ENCODE peak calls at places on chromosomes 13 and 19, in six cellular contexts. Z is GM12864, A is MCF 10A, B is psoas muscle, N is A549, F is breast epithelium. M is an unnamed sample.

GRCh38 chr13:45584816-45585215 is 30.7 kb downstream of the ERICH6B start:
- DNase-seq in Z (no peak), A (peak), N (no peak), F (no peak), B (no peak), M (no peak)

GRCh38 chr13:21338156-21338555 is 120.9 kb downstream of the ZDHHC20 start:
- DNase-seq in B (no peak), F (no peak), A (no peak), N (no peak), Z (no peak), M (no peak)

GRCh38 chr19:10554760-10555612 is 10.8 kb downstream of the KRI1 start:
- DNase-seq in Z (no peak), N (no peak), A (no peak), F (no peak), B (peak), M (no peak)

GRCh38 chr13:113059891-113060290 is 45.7 kb upstream of the F7 start:
- DNase-seq in B (peak), A (no peak), Z (no peak), N (no peak), F (no peak), M (no peak)

GRCh38 chr19:54373781-54374266 is 9.1 kb upstream of the LAIR1 start:
- DNase-seq in B (no peak), F (no peak), Z (no peak), A (peak), N (no peak), M (no peak)

GRCh38 chr13:111946214-111946613 is 120.7 kb upstream of the SOX1 start:
- DNase-seq in B (no peak), Z (no peak), N (no peak), F (no peak), A (no peak), M (no peak)

GRCh38 chr19:56942749-56943148 is 102.2 kb upstream of the PEG3 start:
- DNase-seq in A (no peak), Z (no peak), F (peak), N (no peak), B (peak), M (no peak)

GRCh38 chr19:48169585-48169973 is 565 bp downstream of the LIG1 start:
- DNase-seq in N (peak), F (peak), B (peak), Z (no peak), A (peak), M (peak)

GRCh38 chr19:38434549-38435051 is 1.1 kb downstream of the RYR1 start:
- DNase-seq in A (no peak), Z (no peak), F (no peak), N (no peak), B (peak), M (no peak)

GRCh38 chr19:19278315-19278714 is 5.2 kb upstream of the TM6SF2 start:
- DNase-seq in B (no peak), Z (no peak), F (no peak), N (no peak), A (no peak), M (no peak)

GRCh38 chr19:38559428-38560401 is 58.0 kb downstream of the MAP4K1 start:
- DNase-seq in N (no peak), Z (peak), F (no peak), B (peak), A (peak), M (no peak)

GRCh38 chr19:35879770-35880317 is 11.5 kb downstream of the APLP1 start:
- DNase-seq in N (peak), B (peak), Z (peak), A (peak), F (peak), M (peak)

GRCh38 chr19:29749450-29749849 is 34.4 kb upstream of the C19orf12 start:
- DNase-seq in Z (no peak), B (no peak), N (no peak), F (no peak), A (no peak), M (no peak)

GRCh38 chr13:100634686-100635085 is 39.9 kb downstream of the TMTC4 start:
- DNase-seq in F (no peak), Z (no peak), B (no peak), A (no peak), N (no peak), M (no peak)

GRCh38 chr19:3042545-3043267 is 13.6 kb upstream of the TLE2 start:
- DNase-seq in Z (no peak), N (no peak), B (no peak), A (no peak), F (no peak), M (no peak)

GRCh38 chr13:113863511-113864302 is at the start of gene GAS6:
- DNase-seq in Z (no peak), N (peak), F (peak), A (peak), B (peak), M (peak)

GRCh38 chr13:112072531-112073244 is 5.7 kb downstream of the SOX1 start:
- DNase-seq in B (no peak), F (no peak), N (no peak), Z (no peak), A (no peak), M (no peak)

GRCh38 chr19:4512070-4512469 is 6.2 kb downstream of the PLIN4 start:
- DNase-seq in B (peak), N (no peak), Z (no peak), F (no peak), A (no peak), M (no peak)

GRCh38 chr13:39148513-39148961 is 110.3 kb downstream of the NHLRC3 start:
- DNase-seq in F (no peak), B (no peak), Z (no peak), N (no peak), A (peak), M (no peak)

GRCh38 chr13:111145506-111145905 is 30.4 kb downstream of the ARHGEF7 start:
- DNase-seq in Z (no peak), A (no peak), B (no peak), N (no peak), F (no peak), M (no peak)

GRCh38 chr19:42116308-42117075 is 15.8 kb downstream of the POU2F2 start:
- DNase-seq in N (no peak), A (no peak), F (no peak), Z (no peak), B (peak), M (no peak)

GRCh38 chr13:111906816-111907215 is 160.1 kb upstream of the SOX1 start:
- DNase-seq in F (no peak), Z (no peak), N (no peak), A (no peak), B (no peak), M (no peak)

GRCh38 chr19:46785054-46785979 is 3.1 kb downstream of the SLC1A5 start:
- DNase-seq in F (no peak), B (no peak), Z (no peak), A (peak), N (no peak), M (no peak)

GRCh38 chr13:41458939-41459753 is 1.8 kb downstream of the RGCC start:
- DNase-seq in B (no peak), A (peak), Z (no peak), F (no peak), N (peak), M (no peak)

GRCh38 chr13:77124423-77124822 is 97.5 kb upstream of the FBXL3 start:
- DNase-seq in N (no peak), A (no peak), B (no peak), F (no peak), Z (no peak), M (no peak)

GRCh38 chr13:23160241-23161175 is 20.3 kb upstream of the SGCG start:
- DNase-seq in F (no peak), B (no peak), N (no peak), Z (no peak), A (no peak), M (no peak)

GRCh38 chr19:10420444-10421239 is at the start of gene PDE4A:
- DNase-seq in Z (no peak), A (peak), F (no peak), B (peak), N (peak), M (no peak)

GRCh38 chr19:35655600-35655999 is 7.5 kb downstream of the COX6B1 start:
- DNase-seq in B (no peak), F (no peak), A (no peak), Z (no peak), N (no peak), M (no peak)

GRCh38 chr13:39895254-39895653 is 239.8 kb downstream of the COG6 start:
- DNase-seq in B (no peak), Z (no peak), F (no peak), A (no peak), N (no peak), M (no peak)

GRCh38 chr13:99941911-99942310 is 29.7 kb downstream of the ZIC5 start:
- DNase-seq in Z (no peak), F (no peak), B (no peak), N (no peak), A (no peak), M (no peak)

GRCh38 chr13:45542391-45542790 is 73.1 kb downstream of the ERICH6B start:
- DNase-seq in N (no peak), B (no peak), F (no peak), Z (no peak), A (no peak), M (no peak)

GRCh38 chr13:41231786-41232185 is 31.6 kb downstream of the MTRF1 start:
- DNase-seq in F (no peak), B (no peak), A (peak), Z (no peak), N (no peak), M (no peak)

GRCh38 chr13:111202149-111202548 is 87.0 kb downstream of the ARHGEF7 start:
- DNase-seq in N (no peak), F (no peak), A (no peak), B (no peak), Z (no peak), M (no peak)

GRCh38 chr13:28532226-28533048 is 37.5 kb upstream of the FLT1 start:
- DNase-seq in N (no peak), B (peak), Z (no peak), F (no peak), A (no peak), M (no peak)

GRCh38 chr13:95301947-95302386 is 716 bp upstream of the ABCC4 start:
- DNase-seq in N (no peak), F (no peak), B (no peak), A (no peak), Z (no peak), M (no peak)

GRCh38 chr13:42486711-42487198 is 87.2 kb upstream of the TNFSF11 start:
- DNase-seq in B (no peak), Z (no peak), F (no peak), N (peak), A (peak), M (no peak)

DNA sequence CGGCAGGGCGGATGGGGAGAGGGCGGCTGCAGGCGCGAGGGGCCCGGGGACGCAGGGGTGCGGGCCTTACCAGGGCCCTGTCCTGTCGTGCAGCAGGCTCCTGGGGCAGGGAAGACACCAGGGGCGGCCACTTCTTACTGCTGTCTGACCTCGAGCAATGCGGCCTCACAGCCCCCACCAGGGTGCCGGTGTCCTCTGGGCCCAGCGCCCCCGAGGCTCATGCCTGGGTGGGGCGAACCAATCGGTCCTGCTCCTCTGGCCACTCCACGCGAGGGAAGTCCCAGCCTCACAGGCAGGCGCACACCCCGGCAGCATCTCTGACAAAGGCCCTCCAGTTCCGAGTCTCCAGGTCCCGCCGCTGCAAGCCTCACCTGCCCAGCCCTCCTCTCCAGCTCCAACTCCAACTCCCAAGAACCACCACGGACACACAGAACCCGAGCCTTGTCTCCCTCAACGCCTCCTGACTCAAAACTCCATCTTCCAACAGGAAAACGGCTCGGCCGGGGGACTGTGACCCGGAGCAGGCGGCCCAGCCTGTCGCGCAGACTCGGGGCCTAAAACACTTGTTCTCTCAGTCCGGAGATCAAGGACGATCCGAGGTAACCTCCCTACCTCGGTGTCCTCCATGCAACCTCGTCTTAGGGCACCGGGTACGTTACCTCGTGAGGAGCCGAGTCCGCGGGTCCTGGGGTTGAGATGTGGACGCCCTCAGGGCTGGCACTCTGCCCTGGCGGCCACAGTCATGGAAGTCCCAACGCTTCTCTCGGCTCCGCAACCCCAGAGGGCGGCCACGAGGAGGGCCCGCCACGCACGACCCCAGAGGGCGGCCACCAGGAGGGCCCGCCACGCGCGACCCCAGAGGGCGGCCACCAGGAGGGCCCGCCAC is 6.5 kb downstream of the FGF22 start:
- DNase-seq in F (no peak), B (no peak), A (no peak), Z (no peak), N (no peak), M (no peak)
- TF ChIP-seq CTCF in F (no peak), B (no peak), A (no peak), Z (no peak), N (no peak), M (no peak)

DNA sequence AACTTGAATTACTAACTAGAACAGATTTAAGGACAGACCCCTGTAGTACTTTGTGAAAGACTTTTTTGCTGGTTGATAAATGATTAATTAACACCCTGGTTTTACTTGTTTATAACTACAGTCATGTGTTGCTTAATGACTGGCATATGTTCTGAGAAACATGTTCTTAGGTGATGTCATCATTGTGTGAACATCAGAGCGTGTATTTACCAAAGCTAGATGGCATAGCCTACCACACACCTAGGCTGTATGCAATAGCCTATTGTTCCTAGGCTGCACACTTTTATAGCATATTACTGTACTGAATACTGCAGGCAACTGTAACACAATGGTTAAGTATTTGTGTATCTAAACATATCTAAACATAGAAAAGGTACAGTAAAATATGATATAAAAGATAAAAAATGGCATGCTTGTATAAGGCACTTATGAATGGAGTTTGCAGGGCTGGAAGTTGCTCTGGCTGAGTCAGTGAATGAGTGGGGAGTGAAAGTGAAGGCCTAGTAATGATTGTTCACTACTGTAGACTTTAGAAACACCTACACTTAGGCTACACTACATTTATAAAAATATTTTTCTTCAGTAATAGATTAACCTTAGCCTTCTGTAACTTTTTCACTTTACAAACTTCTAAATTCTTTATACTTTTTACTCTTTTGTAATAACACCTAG is 260.3 kb downstream of the KCNRG start:
- DNase-seq in A (peak), Z (no peak), N (no peak), F (no peak), B (no peak), M (no peak)
- TF ChIP-seq CTCF in A (no peak), Z (no peak), N (no peak), F (no peak), B (no peak), M (no peak)

DNA sequence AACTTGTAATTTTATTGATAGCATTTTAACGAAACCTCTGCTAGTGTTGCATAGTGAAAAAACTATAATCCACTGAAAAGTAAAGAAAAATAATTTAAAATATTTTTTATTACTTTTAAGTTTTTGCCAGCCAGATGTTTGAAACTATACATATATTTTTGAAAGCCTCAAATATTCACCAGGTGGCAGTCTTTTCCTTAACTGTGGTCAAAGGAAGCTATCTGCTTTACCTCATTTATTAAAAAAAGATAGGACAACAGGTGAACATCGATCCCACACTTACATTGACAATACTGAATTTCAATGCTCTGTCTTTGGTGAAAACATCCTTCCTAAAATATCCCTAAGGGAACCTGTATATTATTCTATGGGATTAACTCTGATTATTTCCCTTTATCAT is 100.5 kb downstream of the TRPC4 start:
- DNase-seq in N (no peak), B (no peak), F (no peak), A (peak), Z (no peak), M (no peak)
- TF ChIP-seq CTCF in N (no peak), B (no peak), F (no peak), A (peak), Z (no peak), M (no peak)

GRCh38 chr13:83151308-83151660 is 731.0 kb downstream of the SLITRK1 start:
- DNase-seq in N (no peak), F (no peak), Z (no peak), A (no peak), B (no peak), M (no peak)

GRCh38 chr13:83153833-83154232 is 728.4 kb downstream of the SLITRK1 start:
- DNase-seq in B (no peak), Z (no peak), N (no peak), A (no peak), F (no peak), M (no peak)

GRCh38 chr13:83150616-83151307 is 731.5 kb downstream of the SLITRK1 start:
- DNase-seq in F (no peak), Z (no peak), B (no peak), A (no peak), N (no peak), M (no peak)
- TF ChIP-seq CTCF in F (no peak), Z (no peak), B (no peak), A (no peak), N (no peak), M (no peak)

DNA sequence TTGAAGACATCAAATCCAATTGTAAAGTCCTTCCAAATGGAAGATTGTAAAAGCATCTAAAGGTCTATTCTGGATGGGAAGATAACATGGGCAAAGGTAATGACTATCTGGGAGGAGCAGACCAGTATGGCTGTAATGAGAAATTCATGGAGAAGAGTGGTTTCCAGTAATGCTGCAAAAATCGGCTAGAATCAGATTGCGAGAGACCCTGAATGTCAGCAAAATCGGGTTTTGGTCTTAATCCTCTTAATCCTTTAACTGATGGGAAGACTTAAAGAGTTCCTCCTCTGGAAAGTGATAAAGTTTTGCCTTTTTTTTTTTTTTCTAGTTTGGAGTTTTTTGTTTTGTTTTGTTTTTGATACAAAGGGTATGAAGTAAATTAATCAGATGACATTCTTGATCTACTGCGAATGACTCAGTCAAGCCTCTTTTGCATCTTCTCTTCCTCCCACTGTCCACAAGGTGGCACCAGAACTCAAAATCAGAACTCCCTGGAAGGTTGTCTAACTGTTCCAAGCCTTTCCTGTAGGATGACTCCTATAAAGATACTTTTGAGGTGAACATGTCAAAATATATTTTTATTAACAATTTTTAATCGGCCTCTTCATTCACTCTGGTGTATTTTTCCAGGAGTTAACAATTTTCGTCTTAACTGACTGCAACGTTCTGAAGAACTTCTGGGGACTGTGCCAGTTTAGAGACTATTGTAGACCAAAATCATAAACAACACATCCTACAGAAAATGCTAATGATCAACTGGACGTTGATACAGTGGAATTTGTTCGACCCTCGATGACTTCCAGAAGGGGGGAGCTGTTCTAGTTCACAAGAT is 213.3 kb upstream of the MIR17HG start:
- DNase-seq in A (peak), N (peak), F (peak), B (no peak), Z (no peak), M (no peak)
- TF ChIP-seq CTCF in A (peak), N (peak), F (peak), B (peak), Z (peak), M (no peak)

GRCh38 chr13:75875450-75875849 is 239.3 kb downstream of the LMO7 start:
- DNase-seq in B (no peak), F (no peak), N (no peak), A (no peak), Z (no peak), M (no peak)

GRCh38 chr13:75873499-75873898 is 237.4 kb downstream of the LMO7 start:
- DNase-seq in A (no peak), N (no peak), Z (no peak), B (no peak), F (no peak), M (no peak)

GRCh38 chr13:75876371-75877050 is 240.4 kb downstream of the LMO7 start:
- DNase-seq in N (peak), A (peak), F (no peak), Z (peak), B (no peak), M (no peak)

GRCh38 chr13:75879656-75880055 is 243.5 kb downstream of the LMO7 start:
- DNase-seq in B (no peak), N (no peak), Z (no peak), A (no peak), F (no peak), M (no peak)

DNA sequence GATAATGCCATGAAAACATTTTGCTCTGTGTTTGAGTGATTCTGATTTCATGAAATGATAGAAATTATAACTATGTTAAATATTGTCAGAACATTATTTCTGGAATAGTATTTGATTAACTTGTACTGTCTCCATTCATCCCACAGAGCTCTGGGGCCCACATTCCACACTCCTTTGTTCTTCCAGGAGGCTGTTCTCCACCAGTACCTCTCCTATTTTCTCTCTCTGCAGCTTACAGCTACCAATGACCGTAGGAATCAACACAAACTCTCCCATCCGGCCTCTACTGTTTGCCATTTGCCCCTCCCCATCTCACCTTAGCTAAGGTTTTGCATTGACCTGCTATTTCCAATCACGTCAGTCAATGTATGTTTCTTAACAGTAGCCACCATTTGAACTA is 241.0 kb downstream of the LMO7 start:
- DNase-seq in A (no peak), B (no peak), F (no peak), Z (no peak), N (no peak), M (no peak)
- TF ChIP-seq CTCF in A (no peak), B (no peak), F (no peak), Z (no peak), N (no peak), M (no peak)

GRCh38 chr13:33262997-33263396 is 22.6 kb downstream of the STARD13 start:
- DNase-seq in N (no peak), F (no peak), B (no peak), Z (no peak), A (no peak), M (no peak)
- TF ChIP-seq CTCF in N (no peak), F (no peak), B (no peak), Z (no peak), A (no peak), M (no peak)

M was measured in omental fat pad.